ENCODE peak calls at places on chromosomes 13 and 19, in seven cellular contexts. One of them, this sample, is unnamed.

GRCh38 chr13:52809310-52809769 is 39.1 kb downstream of the PCDH8 start:
- DNase-seq in fibroblast of pulmonary artery: peak; percentile 54
- DNase-seq in left ventricle myocardium inferior: peak; percentile 33
- DNase-seq in thoracic aorta: no peak
- DNase-seq in ovary: no peak
- DNase-seq in HL-60: peak; percentile 77
- DNase-seq in fibroblast of mammary gland: peak; percentile 53
- DNase-seq in this sample: peak; percentile 20

GRCh38 chr13:61751039-61751438 is 335.4 kb upstream of the PCDH20 start:
- DNase-seq in fibroblast of pulmonary artery: no peak
- DNase-seq in left ventricle myocardium inferior: no peak
- DNase-seq in thoracic aorta: no peak
- DNase-seq in ovary: no peak
- DNase-seq in HL-60: no peak
- DNase-seq in fibroblast of mammary gland: no peak
- DNase-seq in this sample: no peak

GRCh38 chr13:76953921-76954320 is 5.6 kb downstream of the ACOD1 start:
- DNase-seq in fibroblast of pulmonary artery: no peak
- DNase-seq in left ventricle myocardium inferior: no peak
- DNase-seq in thoracic aorta: no peak
- DNase-seq in ovary: no peak
- DNase-seq in HL-60: no peak
- DNase-seq in fibroblast of mammary gland: no peak
- DNase-seq in this sample: no peak

GRCh38 chr13:44317752-44318550 is 55.7 kb upstream of the SERP2 start:
- DNase-seq in fibroblast of pulmonary artery: no peak
- DNase-seq in left ventricle myocardium inferior: no peak
- DNase-seq in thoracic aorta: no peak
- DNase-seq in ovary: no peak
- DNase-seq in HL-60: no peak
- DNase-seq in fibroblast of mammary gland: peak; percentile 88
- DNase-seq in this sample: peak; percentile 86

GRCh38 chr19:16143399-16144215 is at the start of gene HSH2D:
- DNase-seq in fibroblast of pulmonary artery: no peak
- DNase-seq in left ventricle myocardium inferior: peak; percentile 36
- DNase-seq in thoracic aorta: no peak
- DNase-seq in ovary: no peak
- DNase-seq in HL-60: peak; percentile 97
- DNase-seq in fibroblast of mammary gland: no peak
- DNase-seq in this sample: no peak

GRCh38 chr19:10431943-10432735 is 11.8 kb downstream of the PDE4A start:
- DNase-seq in fibroblast of pulmonary artery: peak; percentile 27
- DNase-seq in left ventricle myocardium inferior: peak; percentile 80
- DNase-seq in thoracic aorta: no peak
- DNase-seq in ovary: no peak
- DNase-seq in HL-60: no peak
- DNase-seq in fibroblast of mammary gland: no peak
- DNase-seq in this sample: peak; percentile 47

GRCh38 chr19:19656451-19657396 is 6.8 kb downstream of the ATP13A1 start:
- DNase-seq in fibroblast of pulmonary artery: no peak
- DNase-seq in left ventricle myocardium inferior: no peak
- DNase-seq in thoracic aorta: no peak
- DNase-seq in ovary: peak; percentile 23
- DNase-seq in HL-60: no peak
- DNase-seq in fibroblast of mammary gland: no peak
- DNase-seq in this sample: no peak

GRCh38 chr19:21117041-21117907 is 24.6 kb upstream of the ZNF431 start:
- DNase-seq in fibroblast of pulmonary artery: no peak
- DNase-seq in left ventricle myocardium inferior: no peak
- DNase-seq in thoracic aorta: no peak
- DNase-seq in ovary: no peak
- DNase-seq in HL-60: no peak
- DNase-seq in fibroblast of mammary gland: no peak
- DNase-seq in this sample: peak; percentile 34

GRCh38 chr13:110363009-110363408 is 55.9 kb downstream of the COL4A2 start:
- DNase-seq in fibroblast of pulmonary artery: no peak
- DNase-seq in left ventricle myocardium inferior: no peak
- DNase-seq in thoracic aorta: no peak
- DNase-seq in ovary: no peak
- DNase-seq in HL-60: no peak
- DNase-seq in fibroblast of mammary gland: no peak
- DNase-seq in this sample: no peak

GRCh38 chr13:108281941-108282340 is 12.4 kb downstream of the TNFSF13B start:
- DNase-seq in fibroblast of pulmonary artery: no peak
- DNase-seq in left ventricle myocardium inferior: no peak
- DNase-seq in thoracic aorta: no peak
- DNase-seq in ovary: no peak
- DNase-seq in HL-60: no peak
- DNase-seq in fibroblast of mammary gland: no peak
- DNase-seq in this sample: no peak

GRCh38 chr13:44816701-44817684 is 172.3 kb downstream of the NUFIP1 start:
- DNase-seq in fibroblast of pulmonary artery: peak; percentile 38
- DNase-seq in left ventricle myocardium inferior: no peak
- DNase-seq in thoracic aorta: no peak
- DNase-seq in ovary: no peak
- DNase-seq in HL-60: no peak
- DNase-seq in fibroblast of mammary gland: peak; percentile 62
- DNase-seq in this sample: peak; percentile 48

GRCh38 chr13:109745060-109745459 is 41.3 kb downstream of the IRS2 start:
- DNase-seq in fibroblast of pulmonary artery: no peak
- DNase-seq in left ventricle myocardium inferior: no peak
- DNase-seq in thoracic aorta: no peak
- DNase-seq in ovary: no peak
- DNase-seq in HL-60: no peak
- DNase-seq in fibroblast of mammary gland: no peak
- DNase-seq in this sample: no peak

GRCh38 chr13:37460211-37460610 is 138.4 kb downstream of the POSTN start:
- DNase-seq in fibroblast of pulmonary artery: no peak
- DNase-seq in left ventricle myocardium inferior: no peak
- DNase-seq in thoracic aorta: no peak
- DNase-seq in ovary: no peak
- DNase-seq in HL-60: no peak
- DNase-seq in fibroblast of mammary gland: peak; percentile 47
- DNase-seq in this sample: peak; percentile 72

GRCh38 chr19:18558595-18558994 is 925 bp downstream of the KXD1 start:
- DNase-seq in fibroblast of pulmonary artery: no peak
- DNase-seq in left ventricle myocardium inferior: no peak
- DNase-seq in thoracic aorta: no peak
- DNase-seq in ovary: no peak
- DNase-seq in HL-60: no peak
- DNase-seq in fibroblast of mammary gland: no peak
- DNase-seq in this sample: no peak

GRCh38 chr19:55486971-55487883 is 1.0 kb upstream of the SSC5D start:
- DNase-seq in fibroblast of pulmonary artery: peak; percentile 93
- DNase-seq in left ventricle myocardium inferior: peak; percentile 66
- DNase-seq in thoracic aorta: no peak
- DNase-seq in ovary: peak; percentile 89
- DNase-seq in HL-60: peak; percentile 51
- DNase-seq in fibroblast of mammary gland: peak; percentile 98
- DNase-seq in this sample: peak; percentile 95
- H3K4me3 ChIP-seq in fibroblast of pulmonary artery: peak overlapping the region; percentile 38
- H3K4me3 ChIP-seq in left ventricle myocardium inferior: peak overlapping the region; percentile 80
- H3K4me3 ChIP-seq in thoracic aorta: peak overlapping the region; percentile 42
- H3K4me3 ChIP-seq in ovary: peak overlapping the region; percentile 5
- H3K4me3 ChIP-seq in HL-60: no peak overlapping the region
- H3K4me3 ChIP-seq in fibroblast of mammary gland: peak overlapping the region; percentile 26
- H3K4me3 ChIP-seq in this sample: peak overlapping the region; percentile 42

DNA sequence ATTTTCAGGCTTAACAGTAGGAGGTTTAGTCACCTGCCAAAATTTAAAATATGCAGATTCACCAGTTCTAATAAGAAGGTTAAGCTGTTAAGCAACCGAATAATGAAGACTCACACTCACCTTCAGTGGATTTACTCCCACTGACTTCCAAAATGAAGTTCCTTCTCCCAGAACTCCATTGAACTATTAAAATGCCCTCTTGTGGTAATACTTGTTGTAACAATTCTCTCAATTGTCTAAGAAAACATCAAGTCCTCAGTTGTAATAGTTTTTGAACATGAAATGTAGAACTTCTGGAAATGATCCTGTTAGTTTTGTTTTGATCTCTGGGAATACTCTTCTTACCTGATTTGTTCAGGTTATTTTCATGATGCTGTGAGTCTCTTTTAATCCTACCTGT is 522.0 kb upstream of the ATXN8OS start:
- DNase-seq in fibroblast of pulmonary artery: no peak
- DNase-seq in left ventricle myocardium inferior: no peak
- DNase-seq in thoracic aorta: no peak
- DNase-seq in ovary: no peak
- DNase-seq in HL-60: no peak
- DNase-seq in fibroblast of mammary gland: no peak
- DNase-seq in this sample: no peak
- TF ChIP-seq CTCF in fibroblast of pulmonary artery: no peak
- TF ChIP-seq CTCF in left ventricle myocardium inferior: no peak
- TF ChIP-seq CTCF in thoracic aorta: no peak
- TF ChIP-seq CTCF in ovary: no peak
- TF ChIP-seq CTCF in HL-60: no peak
- TF ChIP-seq CTCF in fibroblast of mammary gland: no peak
- TF ChIP-seq CTCF in this sample: no peak

GRCh38 chr19:38420935-38421334 is 5.1 kb downstream of the RASGRP4 start:
- DNase-seq in fibroblast of pulmonary artery: no peak
- DNase-seq in left ventricle myocardium inferior: no peak
- DNase-seq in thoracic aorta: no peak
- DNase-seq in ovary: no peak
- DNase-seq in HL-60: no peak
- DNase-seq in fibroblast of mammary gland: no peak
- DNase-seq in this sample: no peak

GRCh38 chr19:38421856-38422255 is 4.2 kb downstream of the RASGRP4 start:
- DNase-seq in fibroblast of pulmonary artery: no peak
- DNase-seq in left ventricle myocardium inferior: no peak
- DNase-seq in thoracic aorta: no peak
- DNase-seq in ovary: no peak
- DNase-seq in HL-60: no peak
- DNase-seq in fibroblast of mammary gland: no peak
- DNase-seq in this sample: no peak

GRCh38 chr19:38413416-38413815 is 10.5 kb downstream of the FAM98C start:
- DNase-seq in fibroblast of pulmonary artery: no peak
- DNase-seq in left ventricle myocardium inferior: no peak
- DNase-seq in thoracic aorta: no peak
- DNase-seq in ovary: no peak
- DNase-seq in HL-60: no peak
- DNase-seq in fibroblast of mammary gland: no peak
- DNase-seq in this sample: no peak

GRCh38 chr19:38417146-38417543 is 8.9 kb downstream of the RASGRP4 start:
- DNase-seq in fibroblast of pulmonary artery: no peak
- DNase-seq in left ventricle myocardium inferior: no peak
- DNase-seq in thoracic aorta: no peak
- DNase-seq in ovary: no peak
- DNase-seq in HL-60: no peak
- DNase-seq in fibroblast of mammary gland: no peak
- DNase-seq in this sample: no peak

GRCh38 chr19:38417544-38418506 is 8.2 kb downstream of the RASGRP4 start:
- DNase-seq in fibroblast of pulmonary artery: no peak
- DNase-seq in left ventricle myocardium inferior: peak; percentile 65
- DNase-seq in thoracic aorta: no peak
- DNase-seq in ovary: no peak
- DNase-seq in HL-60: peak; percentile 83
- DNase-seq in fibroblast of mammary gland: no peak
- DNase-seq in this sample: no peak
- H3K4me3 ChIP-seq in fibroblast of pulmonary artery: no peak overlapping the region
- H3K4me3 ChIP-seq in left ventricle myocardium inferior: peak overlapping the region; percentile 58
- H3K4me3 ChIP-seq in thoracic aorta: peak overlapping the region; percentile 53
- H3K4me3 ChIP-seq in ovary: no peak overlapping the region
- H3K4me3 ChIP-seq in HL-60: peak overlapping the region; percentile 51
- H3K4me3 ChIP-seq in fibroblast of mammary gland: no peak overlapping the region
- H3K4me3 ChIP-seq in this sample: peak overlapping the region; percentile 7

DNA sequence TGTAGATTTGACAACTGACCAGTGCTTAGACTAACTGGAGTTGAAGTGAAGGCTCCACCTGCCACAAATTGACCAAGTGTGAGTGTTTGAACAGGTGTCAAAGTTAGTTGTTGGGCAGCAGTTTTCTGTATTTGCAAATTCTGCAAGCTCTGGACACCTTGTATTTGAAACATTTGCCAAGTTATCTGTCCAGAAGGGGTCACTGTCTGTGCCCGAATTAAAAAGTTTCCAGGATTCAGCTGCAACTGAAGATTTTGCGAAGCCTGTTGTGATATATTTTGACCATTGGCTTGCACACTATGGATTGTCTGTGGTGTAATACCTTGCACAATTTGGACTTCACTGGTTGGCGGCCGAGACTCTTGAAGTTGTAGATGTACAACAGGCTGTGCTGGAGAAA is 1690.7 kb downstream of the SLITRK5 start:
- DNase-seq in fibroblast of pulmonary artery: peak; percentile 54
- DNase-seq in left ventricle myocardium inferior: no peak
- DNase-seq in thoracic aorta: no peak
- DNase-seq in ovary: no peak
- DNase-seq in HL-60: no peak
- DNase-seq in fibroblast of mammary gland: peak; percentile 2
- DNase-seq in this sample: no peak
- TF ChIP-seq CTCF in fibroblast of pulmonary artery: peak; percentile 45
- TF ChIP-seq CTCF in left ventricle myocardium inferior: peak; percentile 31
- TF ChIP-seq CTCF in thoracic aorta: no peak
- TF ChIP-seq CTCF in ovary: no peak
- TF ChIP-seq CTCF in HL-60: no peak
- TF ChIP-seq CTCF in fibroblast of mammary gland: peak; percentile 4
- TF ChIP-seq CTCF in this sample: peak; percentile 28

GRCh38 chr19:855566-856120 is 3.5 kb downstream of the ELANE start:
- DNase-seq in fibroblast of pulmonary artery: no peak
- DNase-seq in left ventricle myocardium inferior: no peak
- DNase-seq in thoracic aorta: no peak
- DNase-seq in ovary: peak; percentile 35
- DNase-seq in HL-60: no peak
- DNase-seq in fibroblast of mammary gland: no peak
- DNase-seq in this sample: no peak
- H3K4me3 ChIP-seq in fibroblast of pulmonary artery: no peak overlapping the region
- H3K4me3 ChIP-seq in left ventricle myocardium inferior: no peak overlapping the region
- H3K4me3 ChIP-seq in thoracic aorta: no peak overlapping the region
- H3K4me3 ChIP-seq in ovary: no peak overlapping the region
- H3K4me3 ChIP-seq in HL-60: no peak overlapping the region
- H3K4me3 ChIP-seq in fibroblast of mammary gland: no peak overlapping the region
- H3K4me3 ChIP-seq in this sample: no peak overlapping the region

GRCh38 chr19:30214651-30215051 is 157.5 kb upstream of the ZNF536 start:
- DNase-seq in fibroblast of pulmonary artery: no peak
- DNase-seq in left ventricle myocardium inferior: no peak
- DNase-seq in thoracic aorta: no peak
- DNase-seq in ovary: no peak
- DNase-seq in HL-60: no peak
- DNase-seq in fibroblast of mammary gland: no peak
- DNase-seq in this sample: peak; percentile 58
- TF ChIP-seq CTCF in fibroblast of pulmonary artery: no peak
- TF ChIP-seq CTCF in left ventricle myocardium inferior: no peak
- TF ChIP-seq CTCF in thoracic aorta: no peak
- TF ChIP-seq CTCF in ovary: no peak
- TF ChIP-seq CTCF in HL-60: no peak
- TF ChIP-seq CTCF in fibroblast of mammary gland: no peak
- TF ChIP-seq CTCF in this sample: no peak

GRCh38 chr19:3700242-3701032 is at the start of gene PIP5K1C:
- DNase-seq in fibroblast of pulmonary artery: peak; percentile 86
- DNase-seq in left ventricle myocardium inferior: peak; percentile 91
- DNase-seq in thoracic aorta: peak; percentile 41
- DNase-seq in ovary: peak; percentile 94
- DNase-seq in HL-60: peak; percentile 78
- DNase-seq in fibroblast of mammary gland: peak; percentile 74
- DNase-seq in this sample: peak; percentile 77
- H3K4me3 ChIP-seq in fibroblast of pulmonary artery: peak within 1 kb of the TSS; percentile 84
- H3K4me3 ChIP-seq in left ventricle myocardium inferior: peak within 1 kb of the TSS; percentile 94
- H3K4me3 ChIP-seq in thoracic aorta: peak within 1 kb of the TSS; percentile 99
- H3K4me3 ChIP-seq in ovary: peak within 1 kb of the TSS; percentile 88
- H3K4me3 ChIP-seq in HL-60: peak within 1 kb of the TSS; percentile 88
- H3K4me3 ChIP-seq in fibroblast of mammary gland: peak within 1 kb of the TSS; percentile 70
- H3K4me3 ChIP-seq in this sample: peak within 1 kb of the TSS; percentile 85

DNA sequence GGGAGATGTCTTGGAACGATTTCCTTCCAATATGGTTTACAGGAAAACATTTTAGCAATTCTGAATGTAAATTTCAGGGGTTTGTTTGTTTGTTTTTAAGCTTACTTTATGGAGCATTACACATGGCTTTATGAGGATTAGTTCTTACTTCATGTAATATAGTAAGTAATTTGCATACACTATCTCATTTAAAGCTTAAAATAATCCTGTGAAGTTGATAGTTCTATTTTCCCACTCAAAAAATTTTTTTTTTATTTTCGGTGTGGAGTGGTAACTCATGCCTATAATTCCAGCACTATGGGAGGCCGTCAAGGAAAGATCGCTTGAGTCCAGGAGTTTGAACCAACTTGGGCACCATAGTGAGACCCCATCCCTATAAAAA is 19.0 kb upstream of the KPNA3 start:
- DNase-seq in fibroblast of pulmonary artery: no peak
- DNase-seq in left ventricle myocardium inferior: no peak
- DNase-seq in thoracic aorta: no peak
- DNase-seq in ovary: no peak
- DNase-seq in HL-60: no peak
- DNase-seq in fibroblast of mammary gland: no peak
- DNase-seq in this sample: no peak
- TF ChIP-seq CTCF in fibroblast of pulmonary artery: no peak
- TF ChIP-seq CTCF in left ventricle myocardium inferior: no peak
- TF ChIP-seq CTCF in thoracic aorta: no peak
- TF ChIP-seq CTCF in ovary: no peak
- TF ChIP-seq CTCF in HL-60: no peak
- TF ChIP-seq CTCF in fibroblast of mammary gland: no peak
- TF ChIP-seq CTCF in this sample: no peak

This sample was measured in AG10803.